ENCODE peak calls at places on chromosomes 11 and 22, in eight cellular contexts. One of them, this sample, is unnamed.

GRCh38 chr11:368414-369335 is 624 bp upstream of the B4GALNT4 start:
- DNase-seq in natural killer cell: no peak
- DNase-seq in kidney tubule cell: peak
- DNase-seq in HCT116: no peak
- DNase-seq in HS-27A: no peak
- DNase-seq in naive thymus-derived CD4-positive, alpha-beta T cell: no peak
- DNase-seq in fibroblast of lung: no peak
- DNase-seq in activated CD4-positive, alpha-beta T cell treated with anti-CD3 and anti-CD28 coated beads, Interleukin-2, amount 50 U/mL, for 1 hour: no peak
- DNase-seq in this sample: no peak

GRCh38 chr11:76185931-76186401 is 20.3 kb downstream of the WNT11 start:
- DNase-seq in natural killer cell: no peak
- DNase-seq in kidney tubule cell: no peak
- DNase-seq in HCT116: no peak
- DNase-seq in HS-27A: no peak
- DNase-seq in naive thymus-derived CD4-positive, alpha-beta T cell: no peak
- DNase-seq in fibroblast of lung: peak
- DNase-seq in activated CD4-positive, alpha-beta T cell treated with anti-CD3 and anti-CD28 coated beads, Interleukin-2, amount 50 U/mL, for 1 hour: no peak
- DNase-seq in this sample: no peak

GRCh38 chr11:9498457-9499078 is 37.8 kb downstream of the ZNF143 start:
- DNase-seq in natural killer cell: no peak
- DNase-seq in kidney tubule cell: no peak
- DNase-seq in HCT116: no peak
- DNase-seq in HS-27A: no peak
- DNase-seq in naive thymus-derived CD4-positive, alpha-beta T cell: no peak
- DNase-seq in fibroblast of lung: no peak
- DNase-seq in activated CD4-positive, alpha-beta T cell treated with anti-CD3 and anti-CD28 coated beads, Interleukin-2, amount 50 U/mL, for 1 hour: no peak
- DNase-seq in this sample: no peak

GRCh38 chr22:31953251-31953650 is 8.9 kb downstream of the YWHAH start:
- DNase-seq in natural killer cell: no peak
- DNase-seq in kidney tubule cell: no peak
- DNase-seq in HCT116: no peak
- DNase-seq in HS-27A: no peak
- DNase-seq in naive thymus-derived CD4-positive, alpha-beta T cell: no peak
- DNase-seq in fibroblast of lung: no peak
- DNase-seq in activated CD4-positive, alpha-beta T cell treated with anti-CD3 and anti-CD28 coated beads, Interleukin-2, amount 50 U/mL, for 1 hour: no peak
- DNase-seq in this sample: no peak

GRCh38 chr11:118202599-118203422 is 22.0 kb downstream of the JAML start:
- DNase-seq in natural killer cell: peak
- DNase-seq in kidney tubule cell: peak
- DNase-seq in HCT116: no peak
- DNase-seq in HS-27A: no peak
- DNase-seq in naive thymus-derived CD4-positive, alpha-beta T cell: peak
- DNase-seq in fibroblast of lung: no peak
- DNase-seq in activated CD4-positive, alpha-beta T cell treated with anti-CD3 and anti-CD28 coated beads, Interleukin-2, amount 50 U/mL, for 1 hour: peak
- DNase-seq in this sample: peak

GRCh38 chr11:75820636-75821035 is 5.6 kb downstream of the UVRAG start:
- DNase-seq in natural killer cell: no peak
- DNase-seq in kidney tubule cell: no peak
- DNase-seq in HCT116: no peak
- DNase-seq in HS-27A: no peak
- DNase-seq in naive thymus-derived CD4-positive, alpha-beta T cell: no peak
- DNase-seq in fibroblast of lung: peak
- DNase-seq in activated CD4-positive, alpha-beta T cell treated with anti-CD3 and anti-CD28 coated beads, Interleukin-2, amount 50 U/mL, for 1 hour: no peak
- DNase-seq in this sample: no peak

GRCh38 chr11:95768521-95768920 is 21.1 kb downstream of the FAM76B start:
- DNase-seq in natural killer cell: no peak
- DNase-seq in kidney tubule cell: no peak
- DNase-seq in HCT116: no peak
- DNase-seq in HS-27A: no peak
- DNase-seq in naive thymus-derived CD4-positive, alpha-beta T cell: no peak
- DNase-seq in fibroblast of lung: no peak
- DNase-seq in activated CD4-positive, alpha-beta T cell treated with anti-CD3 and anti-CD28 coated beads, Interleukin-2, amount 50 U/mL, for 1 hour: no peak
- DNase-seq in this sample: no peak

GRCh38 chr11:95692526-95693270 is 96.9 kb downstream of the FAM76B start:
- DNase-seq in natural killer cell: no peak
- DNase-seq in kidney tubule cell: no peak
- DNase-seq in HCT116: no peak
- DNase-seq in HS-27A: peak
- DNase-seq in naive thymus-derived CD4-positive, alpha-beta T cell: no peak
- DNase-seq in fibroblast of lung: peak
- DNase-seq in activated CD4-positive, alpha-beta T cell treated with anti-CD3 and anti-CD28 coated beads, Interleukin-2, amount 50 U/mL, for 1 hour: no peak
- DNase-seq in this sample: no peak

GRCh38 chr22:50017701-50018224 is 5.2 kb upstream of the IL17REL start:
- DNase-seq in natural killer cell: no peak
- DNase-seq in kidney tubule cell: no peak
- DNase-seq in HCT116: no peak
- DNase-seq in HS-27A: no peak
- DNase-seq in naive thymus-derived CD4-positive, alpha-beta T cell: no peak
- DNase-seq in fibroblast of lung: no peak
- DNase-seq in activated CD4-positive, alpha-beta T cell treated with anti-CD3 and anti-CD28 coated beads, Interleukin-2, amount 50 U/mL, for 1 hour: no peak
- DNase-seq in this sample: no peak

GRCh38 chr22:38788417-38788816 is 5.5 kb downstream of the DNAL4 start:
- DNase-seq in natural killer cell: no peak
- DNase-seq in kidney tubule cell: peak
- DNase-seq in HCT116: no peak
- DNase-seq in HS-27A: no peak
- DNase-seq in naive thymus-derived CD4-positive, alpha-beta T cell: no peak
- DNase-seq in fibroblast of lung: peak
- DNase-seq in activated CD4-positive, alpha-beta T cell treated with anti-CD3 and anti-CD28 coated beads, Interleukin-2, amount 50 U/mL, for 1 hour: no peak
- DNase-seq in this sample: no peak

GRCh38 chr11:122271747-122272146 is 155.7 kb upstream of the BLID start:
- DNase-seq in natural killer cell: no peak
- DNase-seq in kidney tubule cell: no peak
- DNase-seq in HCT116: no peak
- DNase-seq in HS-27A: no peak
- DNase-seq in naive thymus-derived CD4-positive, alpha-beta T cell: no peak
- DNase-seq in fibroblast of lung: no peak
- DNase-seq in activated CD4-positive, alpha-beta T cell treated with anti-CD3 and anti-CD28 coated beads, Interleukin-2, amount 50 U/mL, for 1 hour: no peak
- DNase-seq in this sample: no peak